ENCODE peak calls at places on chromosomes 12 and 14, in five cellular contexts. M, R, Y, Z and T are unnamed samples.

GRCh38 chr14:77638738-77639137 is 22.3 kb upstream of the SPTLC2 start:
- DNase-seq in M (no peak), R (no peak), Y (no peak), Z (peak), T (no peak)

GRCh38 chr12:46964496-46965098 is 114.8 kb upstream of the PCED1B start:
- DNase-seq in M (no peak), R (no peak), Y (no peak), Z (peak), T (no peak)

GRCh38 chr14:21267431-21267845 is 1.8 kb downstream of the HNRNPC start:
- DNase-seq in M (no peak), R (no peak), Y (no peak), Z (peak), T (no peak)

GRCh38 chr12:76464636-76465166 is 94.9 kb downstream of the OSBPL8 start:
- DNase-seq in M (no peak), R (no peak), Y (no peak), Z (no peak), T (no peak)

GRCh38 chr12:52380271-52380694 is 5.2 kb downstream of the KRT84 start:
- DNase-seq in M (no peak), R (no peak), Y (peak), Z (peak), T (no peak)

GRCh38 chr14:71243697-71244096 is 336.4 kb downstream of the PCNX1 start:
- DNase-seq in M (no peak), R (no peak), Y (no peak), Z (no peak), T (no peak)

GRCh38 chr12:52925717-52926595 is 21.1 kb upstream of the KRT8 start:
- DNase-seq in M (no peak), R (no peak), Y (no peak), Z (peak), T (no peak)

GRCh38 chr12:26810330-26810729 is 22.7 kb downstream of the ITPR2 start:
- DNase-seq in M (no peak), R (no peak), Y (no peak), Z (peak), T (no peak)

GRCh38 chr14:79415726-79416125 is 795.6 kb downstream of the DIO2 start:
- DNase-seq in M (no peak), R (no peak), Y (no peak), Z (no peak), T (no peak)

GRCh38 chr14:89899917-89900680 is 54.4 kb downstream of the EFCAB11 start:
- DNase-seq in M (no peak), R (no peak), Y (peak), Z (no peak), T (peak)

GRCh38 chr12:123990512-123990911 is 17.5 kb downstream of the ZNF664 start:
- DNase-seq in M (no peak), R (no peak), Y (no peak), Z (no peak), T (no peak)

GRCh38 chr12:127083028-127083949 is 1183.7 kb upstream of the TMEM132C start:
- DNase-seq in M (no peak), R (peak), Y (no peak), Z (no peak), T (peak)

GRCh38 chr12:58847876-58848600 is 72.3 kb downstream of the LRIG3 start:
- DNase-seq in M (no peak), R (no peak), Y (no peak), Z (no peak), T (no peak)

GRCh38 chr14:95310635-95311380 is 8.9 kb downstream of the CLMN start:
- DNase-seq in M (no peak), R (no peak), Y (no peak), Z (no peak), T (no peak)

GRCh38 chr14:83196235-83196634 is 1662.6 kb upstream of the SEL1L start:
- DNase-seq in M (no peak), R (no peak), Y (no peak), Z (no peak), T (no peak)

GRCh38 chr14:95695051-95695450 is 8.8 kb downstream of the TCL1B start:
- DNase-seq in M (no peak), R (no peak), Y (no peak), Z (no peak), T (no peak)

GRCh38 chr14:29486132-29486531 is 441.5 kb downstream of the PRKD1 start:
- DNase-seq in M (no peak), R (no peak), Y (no peak), Z (no peak), T (no peak)

GRCh38 chr12:75818863-75819262 is 212.7 kb downstream of the PHLDA1 start:
- DNase-seq in M (no peak), R (no peak), Y (no peak), Z (no peak), T (no peak)

GRCh38 chr12:111035578-111036301 is 115.4 kb upstream of the MYL2 start:
- DNase-seq in M (no peak), R (no peak), Y (no peak), Z (peak), T (no peak)

GRCh38 chr12:107179883-107180282 is 86.5 kb upstream of the CRY1 start:
- DNase-seq in M (no peak), R (no peak), Y (no peak), Z (no peak), T (no peak)

GRCh38 chr12:65654230-65654629 is 170.1 kb upstream of the HMGA2 start:
- DNase-seq in M (no peak), R (no peak), Y (no peak), Z (no peak), T (no peak)

GRCh38 chr14:52926994-52927393 is 23.9 kb downstream of the FERMT2 start:
- DNase-seq in M (no peak), R (no peak), Y (no peak), Z (no peak), T (no peak)

GRCh38 chr12:3161861-3162260 is 84.7 kb downstream of the TSPAN9 start:
- DNase-seq in M (no peak), R (no peak), Y (no peak), Z (peak), T (no peak)

GRCh38 chr14:77316872-77317271 is 3.8 kb downstream of the POMT2 start:
- DNase-seq in M (no peak), R (no peak), Y (no peak), Z (no peak), T (no peak)

GRCh38 chr12:71639341-71639760 is 24.3 kb downstream of the ZFC3H1 start:
- DNase-seq in M (no peak), R (no peak), Y (no peak), Z (peak), T (no peak)

GRCh38 chr14:77498984-77499527 is 440 bp upstream of the ISM2 start:
- DNase-seq in M (no peak), R (no peak), Y (peak), Z (peak), T (peak)

GRCh38 chr14:35221462-35221861 is 70.7 kb upstream of the PSMA6 start:
- DNase-seq in M (no peak), R (no peak), Y (no peak), Z (no peak), T (no peak)

GRCh38 chr12:4909734-4910501 is at the start of gene KCNA1:
- DNase-seq in M (no peak), R (no peak), Y (peak), Z (peak), T (peak)

GRCh38 chr12:131167334-131167733 is 213.6 kb downstream of the ADGRD1 start:
- DNase-seq in M (no peak), R (no peak), Y (no peak), Z (no peak), T (no peak)

GRCh38 chr12:120688527-120689071 is 1.6 kb downstream of the MLEC start:
- DNase-seq in M (no peak), R (no peak), Y (no peak), Z (no peak), T (no peak)

GRCh38 chr12:68406134-68406576 is 74.0 kb upstream of the MDM1 start:
- DNase-seq in M (no peak), R (no peak), Y (peak), Z (peak), T (no peak)

GRCh38 chr12:126069549-126070165 is 1004.4 kb downstream of the AACS start:
- DNase-seq in M (peak), R (no peak), Y (peak), Z (peak), T (peak)

GRCh38 chr14:68937790-68938514 is 41.1 kb downstream of the ACTN1 start:
- DNase-seq in M (no peak), R (peak), Y (no peak), Z (no peak), T (no peak)